ENCODE peak calls at places on chromosomes 7 and 10, in four cellular contexts. V is effector CD4-positive, alpha-beta T cell; X is AG04450; U is stimulated activated CD4-positive, alpha-beta T cell treated with anti-CD3 and anti-CD28 coated beads, Interleukin-2, amount 100 ng/mL, for 48 hours. J is an unnamed sample.

GRCh38 chr7:33612434-33612833 is 292.9 kb upstream of the BMPER start:
- DNase-seq in V (no peak), X (no peak), U (no peak), J (no peak)

GRCh38 chr7:90858546-90858945 is 262.4 kb downstream of the CDK14 start:
- DNase-seq in V (no peak), X (no peak), U (no peak), J (no peak)

GRCh38 chr10:117757121-117757795 is 214.7 kb downstream of the EMX2 start:
- DNase-seq in V (no peak), X (no peak), U (no peak), J (no peak)

GRCh38 chr7:74023037-74023436 is 4.9 kb upstream of the ELN start:
- DNase-seq in V (no peak), X (no peak), U (no peak), J (no peak)

GRCh38 chr7:69599879-69600764 is 1.8 kb downstream of the AUTS2 start:
- DNase-seq in V (no peak), X (no peak), U (no peak), J (no peak)

GRCh38 chr10:125782661-125783060 is 7.0 kb upstream of the MMP21 start:
- DNase-seq in V (no peak), X (no peak), U (no peak), J (no peak)

GRCh38 chr10:13765641-13766341 is 179.0 kb downstream of the PRPF18 start:
- DNase-seq in V (no peak), X (no peak), U (no peak), J (no peak)

GRCh38 chr7:134460000-134460399 is 1.1 kb upstream of the AKR1B1 start:
- DNase-seq in V (no peak), X (no peak), U (no peak), J (no peak)

GRCh38 chr10:96072673-96073072 is 29.3 kb downstream of the CCNJ start:
- DNase-seq in V (no peak), X (no peak), U (no peak), J (no peak)

GRCh38 chr10:97355571-97355975 is 21.0 kb upstream of the FRAT2 start:
- DNase-seq in V (no peak), X (no peak), U (no peak), J (no peak)

GRCh38 chr7:46480619-46481018 is 559.5 kb upstream of the IGFBP3 start:
- DNase-seq in V (no peak), X (no peak), U (no peak), J (no peak)

GRCh38 chr7:112453505-112454171 is 3.4 kb downstream of the IFRD1 start:
- DNase-seq in V (no peak), X (no peak), U (no peak), J (no peak)

J was measured in HS-27A.